ENCODE peak calls at places on chromosomes 11 and 22, in ten cellular contexts. F is aorta, J is fibroblast of mammary gland, N is uterus, B is heart left ventricle, C is ovary, I is kidney, X is HFF-Myc, G is bronchial epithelial cell, K is SK-N-MC. U is an unnamed sample.

GRCh38 chr11:33867996-33868645 is 23.8 kb downstream of the LMO2 start:
- DNase-seq in N (no peak), F (no peak), X (no peak), G (no peak), J (no peak), I (no peak), B (no peak), C (no peak), K (no peak), U (no peak)

GRCh38 chr11:102478660-102479245 is 26.2 kb upstream of the TMEM123 start:
- DNase-seq in N (no peak), X (no peak), B (no peak), C (no peak), I (no peak), J (peak), G (no peak), F (no peak), K (no peak), U (no peak)

GRCh38 chr22:31870890-31871289 is 73.4 kb upstream of the YWHAH start:
- DNase-seq in B (no peak), X (no peak), I (no peak), N (no peak), J (peak), F (no peak), K (no peak), C (no peak), G (peak), U (no peak)

GRCh38 chr11:13045734-13046133 is 36.6 kb downstream of the RASSF10 start:
- DNase-seq in N (no peak), K (no peak), F (no peak), G (no peak), C (no peak), B (no peak), I (no peak), J (no peak), X (no peak), U (no peak)

GRCh38 chr11:64245797-64246623 is 733 bp downstream of the PPP1R14B start:
- DNase-seq in N (peak), C (peak), G (peak), K (no peak), I (peak), J (peak), B (no peak), X (no peak), F (peak), U (peak)

GRCh38 chr22:27597703-27598444 is 203.7 kb downstream of the MN1 start:
- DNase-seq in F (no peak), B (no peak), K (no peak), C (no peak), J (peak), I (no peak), G (peak), N (no peak), X (no peak), U (no peak)

GRCh38 chr11:70399681-70400112 is 1.4 kb downstream of the CTTN start:
- DNase-seq in I (peak), F (peak), G (peak), C (peak), X (peak), N (peak), K (no peak), B (peak), J (peak), U (peak)

GRCh38 chr11:5783255-5783654 is at the start of gene OR52N5:
- DNase-seq in K (no peak), X (no peak), N (no peak), B (no peak), J (no peak), F (no peak), G (no peak), C (no peak), I (no peak), U (no peak)

GRCh38 chr11:57899378-57899777 is 124.3 kb upstream of the OR9Q1 start:
- DNase-seq in J (no peak), B (no peak), N (no peak), F (no peak), G (peak), I (no peak), K (no peak), X (no peak), C (no peak), U (no peak)

GRCh38 chr22:43862074-43862881 is at the start of gene SULT4A1:
- DNase-seq in J (peak), K (no peak), B (no peak), G (no peak), I (peak), N (no peak), C (peak), X (no peak), F (no peak), U (no peak)

GRCh38 chr11:65646921-65647701 is 9.2 kb downstream of the SIPA1 start:
- DNase-seq in B (no peak), I (peak), J (peak), K (no peak), N (no peak), G (no peak), C (peak), X (no peak), F (no peak), U (peak)

GRCh38 chr11:66068923-66069714 is 953 bp upstream of the PACS1 start:
- DNase-seq in C (peak), J (peak), X (no peak), I (peak), G (peak), N (no peak), F (peak), B (no peak), K (no peak), U (no peak)

GRCh38 chr11:26963764-26964163 is 30.1 kb upstream of the FIBIN start:
- DNase-seq in N (no peak), G (peak), J (peak), C (no peak), B (no peak), K (no peak), I (no peak), F (no peak), X (no peak), U (no peak)

GRCh38 chr11:36431429-36432092 is 78.5 kb downstream of the TRAF6 start:
- DNase-seq in F (peak), I (no peak), N (peak), C (peak), G (peak), B (peak), K (no peak), X (peak), J (peak), U (no peak)

GRCh38 chr11:131904756-131905155 is 534.3 kb downstream of the NTM start:
- DNase-seq in B (no peak), X (no peak), K (peak), F (no peak), C (no peak), G (peak), N (no peak), I (no peak), J (no peak), U (no peak)

GRCh38 chr22:31969789-31970489 is 25.6 kb downstream of the YWHAH start:
- DNase-seq in G (peak), K (no peak), I (peak), X (no peak), F (peak), N (peak), B (no peak), J (peak), C (peak), U (peak)

GRCh38 chr11:10450451-10451398 is 4.3 kb upstream of the AMPD3 start:
- DNase-seq in X (no peak), I (peak), N (peak), K (no peak), G (peak), B (peak), C (peak), J (no peak), F (no peak), U (peak)

GRCh38 chr11:131511794-131512193 is 141.4 kb downstream of the NTM start:
- DNase-seq in B (no peak), G (peak), C (no peak), J (peak), N (no peak), X (no peak), I (no peak), F (no peak), K (no peak), U (no peak)

GRCh38 chr11:45677811-45678515 is 12.5 kb upstream of the CHST1 start:
- DNase-seq in B (no peak), J (no peak), X (no peak), I (peak), G (no peak), K (no peak), C (no peak), N (no peak), F (no peak), U (no peak)

GRCh38 chr22:29004647-29005371 is 56.8 kb downstream of the C22orf31 start:
- DNase-seq in I (peak), C (peak), F (peak), K (no peak), N (peak), J (no peak), B (no peak), G (peak), X (no peak), U (peak)

GRCh38 chr11:35992551-35992950 is 48.7 kb downstream of the LDLRAD3 start:
- DNase-seq in C (no peak), J (no peak), N (no peak), K (peak), F (no peak), I (no peak), X (no peak), B (no peak), G (no peak), U (no peak)

GRCh38 chr11:882593-882992 is 28.0 kb downstream of the CHID1 start:
- DNase-seq in F (no peak), B (no peak), J (no peak), G (no peak), N (no peak), C (no peak), I (no peak), K (peak), X (no peak), U (no peak)

GRCh38 chr22:33504941-33505647 is 415.2 kb downstream of the LARGE1 start:
- DNase-seq in N (no peak), G (no peak), I (no peak), F (no peak), B (no peak), C (no peak), J (no peak), K (no peak), X (no peak), U (no peak)

GRCh38 chr22:49916851-49917250 is 1.4 kb downstream of the ALG12 start:
- DNase-seq in G (no peak), N (no peak), K (no peak), X (no peak), C (no peak), I (peak), B (no peak), F (no peak), J (no peak), U (peak)
- H3K4me3 ChIP-seq in G (no peak), N (no peak), K (peak), X (peak), C (no peak), I (peak), B (peak), F (no peak), J (no peak), U (peak)

GRCh38 chr22:24466831-24467249 is 28.3 kb upstream of the UPB1 start:
- DNase-seq in B (no peak), N (peak), F (peak), I (no peak), C (peak), G (no peak), K (no peak), X (no peak), J (peak), U (no peak)
- H3K4me3 ChIP-seq in B (peak), N (no peak), F (no peak), I (no peak), C (no peak), G (no peak), K (peak), X (no peak), J (no peak), U (no peak)

DNA sequence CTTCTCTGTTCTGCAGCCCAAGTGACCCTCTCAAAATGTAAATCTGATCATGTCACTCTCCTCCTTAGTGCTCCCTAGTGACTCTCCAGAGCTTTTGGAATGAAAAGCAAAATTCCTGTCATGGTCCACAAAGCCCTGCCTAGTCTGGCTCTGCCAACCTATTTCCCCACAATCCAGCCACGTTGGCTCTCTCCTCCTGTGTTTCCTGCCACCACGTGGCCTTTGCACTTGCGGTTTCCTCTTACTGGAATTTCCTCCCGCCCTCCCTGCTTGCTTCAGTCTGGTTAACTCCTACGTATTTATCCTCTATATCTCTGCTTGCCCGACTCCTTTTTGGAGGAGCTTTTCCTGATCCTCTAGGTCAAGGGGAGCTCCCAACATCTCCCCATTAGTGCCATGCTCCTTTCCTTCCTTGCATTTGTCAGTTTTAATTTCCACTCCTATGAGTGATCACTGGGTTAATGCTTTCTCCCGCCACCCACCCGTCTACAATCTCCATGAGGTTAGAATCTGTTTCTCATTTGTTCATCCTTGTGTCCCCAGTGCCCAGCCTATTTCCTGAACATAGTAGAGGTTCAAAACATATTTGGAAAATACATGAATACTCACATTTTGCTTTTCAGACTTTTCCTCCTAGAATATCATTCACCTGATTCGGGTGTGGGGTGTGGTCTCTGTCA is 11.5 kb downstream of the NNMT start:
- DNase-seq in G (no peak), B (peak), N (peak), C (peak), F (peak), J (peak), I (peak), X (peak), K (no peak), U (peak)
- H3K4me3 ChIP-seq in G (no peak), B (no peak), N (no peak), C (no peak), F (no peak), J (peak), I (no peak), X (no peak), K (no peak), U (peak)

GRCh38 chr11:67732045-67732787 is 57.8 kb upstream of the ALDH3B2 start:
- DNase-seq in N (no peak), J (no peak), X (no peak), I (no peak), K (no peak), G (no peak), B (no peak), C (no peak), F (no peak), U (no peak)
- H3K4me3 ChIP-seq in N (no peak), J (no peak), X (no peak), I (no peak), K (peak), G (no peak), B (peak), C (no peak), F (no peak), U (no peak)

DNA sequence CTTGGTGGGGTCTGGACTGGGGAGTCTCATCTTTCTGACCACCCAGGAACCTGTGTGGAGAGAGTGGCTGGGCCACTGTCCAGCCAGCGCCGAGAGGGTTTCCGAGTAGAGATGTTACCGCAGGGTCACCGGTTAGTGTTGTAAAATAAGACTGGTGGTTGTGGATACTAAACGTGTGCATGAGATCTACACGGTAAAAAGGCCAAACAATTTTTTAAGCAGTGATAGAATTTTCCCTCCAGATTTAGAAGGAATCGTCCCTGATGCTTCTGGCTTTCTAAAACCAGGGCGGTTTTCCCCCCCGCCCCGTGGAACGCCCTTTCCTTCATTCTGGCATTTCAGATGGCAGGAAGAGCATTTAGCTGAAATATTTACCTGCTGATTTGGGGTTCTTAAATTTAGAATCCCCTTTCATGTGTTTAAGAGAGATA is 72.6 kb upstream of the PPARA start:
- DNase-seq in C (no peak), I (peak), F (peak), X (no peak), K (no peak), J (no peak), G (no peak), N (peak), B (peak), U (peak)
- H3K4me3 ChIP-seq in C (peak), I (peak), F (no peak), X (peak), K (peak), J (peak), G (no peak), N (peak), B (peak), U (peak)

DNA sequence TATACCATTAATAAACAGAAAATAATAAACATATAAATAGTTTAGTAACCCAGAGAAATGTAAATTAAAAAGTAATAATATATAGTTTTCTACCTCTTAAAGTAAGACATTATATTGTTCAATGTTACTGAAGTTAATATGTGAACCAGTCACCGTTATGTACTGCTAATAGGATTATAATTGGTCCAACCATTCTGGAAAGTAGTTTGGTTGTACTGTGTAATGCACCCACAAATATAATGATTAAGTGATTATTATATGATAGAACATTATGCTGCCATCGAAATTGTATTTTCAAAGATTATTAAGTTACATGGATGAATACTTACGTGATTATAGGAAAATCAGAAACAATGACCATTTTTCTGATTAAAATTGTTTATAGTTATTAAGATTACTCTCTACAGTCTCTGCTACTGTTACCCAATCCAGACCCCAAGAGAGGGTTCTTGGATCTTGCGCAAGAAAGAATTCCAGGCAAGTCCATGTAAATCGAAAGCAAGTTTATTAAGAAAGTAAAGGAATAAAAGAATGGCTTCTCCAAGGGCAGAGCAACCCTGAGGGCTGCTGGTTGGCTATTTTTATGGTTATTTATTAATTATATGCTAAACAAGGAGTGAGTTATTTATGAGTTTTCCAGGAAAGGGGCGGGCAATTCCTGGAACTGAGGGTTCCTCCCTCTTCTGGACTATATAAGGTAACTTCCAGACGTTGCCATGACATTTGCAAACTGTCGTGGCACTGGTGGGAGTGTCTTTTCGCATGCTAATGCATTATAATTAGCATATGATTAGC is 50.1 kb downstream of the ACER3 start:
- DNase-seq in J (peak), F (no peak), B (no peak), N (peak), C (no peak), I (peak), G (no peak), K (no peak), X (no peak), U (no peak)
- H3K4me3 ChIP-seq in J (no peak), F (no peak), B (peak), N (peak), C (no peak), I (no peak), G (no peak), K (no peak), X (no peak), U (peak)

DNA sequence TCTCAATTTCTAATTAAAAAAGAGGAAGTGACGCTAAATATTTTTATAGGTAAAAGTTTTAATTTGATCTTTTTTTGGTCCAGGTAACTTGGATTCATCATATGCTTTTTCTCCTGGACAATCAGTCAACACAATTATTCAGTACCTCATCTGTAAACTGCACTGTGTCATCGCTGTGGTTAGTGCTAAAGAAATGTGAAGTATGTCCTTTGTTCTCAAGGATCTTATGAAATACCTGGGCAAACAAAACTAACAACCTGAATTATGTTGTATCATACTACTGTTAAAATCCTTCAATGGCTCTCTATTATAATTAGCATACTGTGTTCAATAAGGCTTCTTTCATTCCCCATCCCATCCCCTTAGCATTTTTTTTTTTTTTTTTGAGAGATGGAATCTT is 19.9 kb upstream of the SCN3B start:
- DNase-seq in G (peak), K (no peak), F (no peak), J (no peak), N (no peak), B (no peak), C (no peak), I (no peak), X (no peak), U (no peak)
- H3K4me3 ChIP-seq in G (no peak), K (no peak), F (no peak), J (no peak), N (no peak), B (no peak), C (no peak), I (no peak), X (no peak), U (no peak)

DNA sequence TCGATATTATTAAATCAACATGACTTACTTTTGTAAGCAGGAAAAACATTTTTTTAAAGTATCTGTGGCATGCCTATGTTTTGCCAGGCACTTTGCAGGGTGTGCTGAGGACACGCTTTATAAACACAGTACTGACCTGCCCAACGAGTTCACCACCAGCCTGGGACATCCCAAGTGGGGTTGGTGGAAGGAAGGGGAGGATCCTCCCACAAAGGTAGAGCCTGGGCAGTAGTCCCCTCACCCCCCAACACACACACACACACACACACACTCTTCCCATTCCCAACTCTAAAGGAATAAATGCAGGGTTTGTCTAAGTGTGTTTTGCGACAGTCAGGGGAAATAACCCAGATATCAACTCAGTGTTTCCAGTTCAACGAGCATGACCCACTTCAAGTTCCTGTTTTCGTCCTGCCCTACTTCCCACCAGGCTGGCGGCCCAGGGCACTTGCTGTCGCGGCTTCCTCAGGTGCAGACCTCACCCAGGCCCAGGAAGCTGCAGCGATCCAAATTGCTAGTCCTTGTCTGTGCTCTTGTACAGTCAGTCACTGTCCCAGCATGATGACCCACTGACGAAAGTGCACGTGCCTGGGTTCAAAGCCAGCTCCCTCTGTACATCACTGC is 3.1 kb downstream of the CERK start:
- DNase-seq in N (no peak), J (no peak), G (no peak), X (no peak), C (no peak), K (no peak), I (no peak), F (peak), B (no peak), U (peak)
- H3K4me3 ChIP-seq in N (no peak), J (no peak), G (no peak), X (no peak), C (no peak), K (no peak), I (peak), F (no peak), B (peak), U (peak)